ENCODE peak calls at places on chromosomes 1 and 21, in nine cellular contexts. Y is left lung, M is upper lobe of right lung, N is fibroblast of mammary gland, J is fibroblast of villous mesenchyme, B is cardiac fibroblast, G is omental fat pad, F is cardiac muscle cell, E is nephron progenitor cell. S is an unnamed sample.
A peak's percentile ranks its signal among the peaks of the same experiment; 100 is the strongest.

GRCh38 chr1:10968411-10968826 is 44.0 kb upstream of the TARDBP start:
- DNase-seq in B (no peak), M (no peak), Y (peak; percentile 13), E (no peak), N (no peak), J (peak; percentile 25), G (no peak), F (no peak), S (peak; percentile 50)

GRCh38 chr1:12404918-12405317 is 175.1 kb downstream of the VPS13D start:
- DNase-seq in N (no peak), G (no peak), Y (no peak), B (no peak), M (no peak), E (no peak), J (no peak), F (peak; percentile 22), S (no peak)

GRCh38 chr1:225446298-225446941 is 18.6 kb upstream of the LBR start:
- DNase-seq in E (no peak), J (no peak), N (no peak), G (no peak), Y (no peak), M (peak; percentile 37), B (no peak), F (no peak), S (no peak)

GRCh38 chr1:119959268-119959667 is 63.0 kb upstream of the ADAM30 start:
- DNase-seq in M (no peak), G (no peak), Y (no peak), E (no peak), N (no peak), J (no peak), B (no peak), F (no peak), S (no peak)

GRCh38 chr21:37908691-37909090 is 7.6 kb downstream of the KCNJ6 start:
- DNase-seq in Y (no peak), J (no peak), G (no peak), M (no peak), B (no peak), N (no peak), E (no peak), F (no peak), S (no peak)

GRCh38 chr1:233240839-233241682 is 54.5 kb downstream of the PCNX2 start:
- DNase-seq in B (peak; percentile 76), M (peak; percentile 77), J (peak; percentile 64), Y (peak; percentile 84), N (peak; percentile 50), G (no peak), F (peak; percentile 75), E (peak; percentile 67), S (no peak)

GRCh38 chr1:25715888-25716287 is 84.1 kb upstream of the SELENON start:
- DNase-seq in Y (no peak), N (no peak), B (peak; percentile 26), E (no peak), M (no peak), J (no peak), F (no peak), G (no peak), S (no peak)

GRCh38 chr1:59976194-59977074 is 49.9 kb upstream of the CYP2J2 start:
- DNase-seq in B (peak; percentile 66), M (peak; percentile 73), N (peak; percentile 70), G (peak; percentile 73), F (peak; percentile 68), E (peak; percentile 82), J (peak; percentile 57), Y (peak; percentile 63), S (peak; percentile 91)

DNA sequence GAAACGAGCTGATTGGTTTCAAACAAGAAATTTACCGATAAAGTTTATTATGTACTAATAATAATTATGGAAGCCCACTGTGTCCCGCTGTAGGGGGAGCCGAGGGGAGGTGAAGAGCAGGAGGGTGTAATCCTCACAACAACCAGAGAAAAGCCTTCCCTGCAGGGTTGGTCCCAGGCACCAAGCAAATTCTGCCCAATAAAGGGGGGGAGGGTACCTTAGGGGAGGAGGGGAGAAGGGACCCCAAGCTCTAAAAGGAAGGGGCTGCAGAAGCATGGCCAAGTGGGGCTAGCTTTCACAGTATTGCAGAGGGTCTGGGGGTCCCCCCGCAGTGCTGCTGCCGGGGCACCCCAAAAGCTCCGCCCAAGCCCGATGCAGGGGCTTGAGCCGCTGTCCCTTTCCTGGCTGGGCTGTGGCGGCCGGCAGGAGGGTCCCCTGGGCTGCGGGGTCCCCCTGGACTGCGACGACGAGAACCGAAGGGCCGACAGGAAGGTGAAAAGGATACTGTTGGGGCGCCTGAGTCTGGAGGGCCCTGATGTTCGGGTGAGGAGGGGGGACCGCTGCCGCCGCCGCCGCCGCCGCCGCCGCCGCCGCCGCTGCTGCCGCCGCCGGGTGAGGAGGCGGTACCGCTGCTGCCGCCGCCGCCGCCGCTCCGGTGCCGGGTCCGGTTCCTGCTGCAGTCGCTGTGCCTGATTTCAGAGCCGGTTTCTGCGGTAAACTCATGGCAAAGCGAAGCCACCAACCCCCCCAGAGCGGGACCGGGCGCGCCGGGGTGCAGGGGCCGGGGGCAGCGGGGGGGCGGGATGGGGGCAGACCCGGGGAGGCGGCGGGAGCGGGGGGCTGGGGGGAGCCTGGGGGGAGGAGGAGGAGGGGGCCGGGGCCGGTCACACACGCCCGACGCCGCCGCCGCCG is 771 bp downstream of the EIF4G3 start:
- DNase-seq in B (peak; percentile 34), J (peak; percentile 40), M (peak; percentile 75), N (no peak), Y (peak; percentile 88), E (peak; percentile 52), F (peak; percentile 60), G (no peak), S (peak; percentile 90)
- TF ChIP-seq CTCF in B (no peak), J (no peak), M (no peak), N (no peak), Y (no peak), E (no peak), F (no peak), G (no peak), S (no peak)

DNA sequence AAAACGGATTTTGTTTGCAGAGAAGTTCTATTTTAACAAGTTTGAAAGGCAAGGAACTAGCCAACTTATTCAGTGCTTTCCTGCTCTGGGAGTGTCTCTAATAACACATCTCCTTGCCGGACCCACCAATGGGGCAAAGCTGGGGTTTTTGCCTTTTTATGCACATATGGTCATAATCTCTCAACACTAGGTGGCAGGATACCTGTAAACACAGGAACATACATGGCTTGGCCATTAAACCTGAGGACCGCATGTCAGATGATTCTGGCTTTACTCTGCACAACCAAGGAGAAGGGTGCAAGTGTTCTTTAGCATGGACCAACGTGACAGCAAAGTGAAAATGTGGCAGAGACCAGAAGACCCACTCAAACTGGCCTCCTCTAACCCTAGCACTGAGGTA is 4.9 kb downstream of the TMEM9 start:
- DNase-seq in M (peak; percentile 7), F (peak; percentile 44), B (peak; percentile 52), N (peak; percentile 55), E (no peak), J (peak; percentile 49), G (no peak), Y (no peak), S (no peak)
- TF ChIP-seq CTCF in M (peak; percentile 30), F (peak; percentile 41), B (peak; percentile 27), N (peak; percentile 42), E (no peak), J (peak; percentile 53), G (no peak), Y (no peak), S (peak; percentile 48)

GRCh38 chr1:33428661-33429060 is 2.2 kb downstream of the PHC2 start:
- DNase-seq in E (no peak), M (no peak), Y (no peak), N (no peak), B (no peak), J (no peak), G (no peak), F (no peak), S (no peak)

GRCh38 chr1:33433509-33434362 is 2.8 kb upstream of the PHC2 start:
- DNase-seq in N (peak; percentile 100), M (no peak), E (no peak), Y (no peak), B (peak; percentile 97), G (peak; percentile 73), F (no peak), J (peak; percentile 100), S (peak; percentile 84)

GRCh38 chr1:33429846-33430750 is 797 bp downstream of the PHC2 start:
- DNase-seq in F (peak; percentile 54), E (no peak), M (no peak), G (no peak), B (peak; percentile 29), N (no peak), Y (peak; percentile 87), J (peak; percentile 29), S (peak; percentile 52)

GRCh38 chr1:33429332-33429731 is 1.6 kb downstream of the PHC2 start:
- DNase-seq in E (no peak), B (no peak), F (no peak), N (no peak), J (no peak), M (no peak), G (no peak), Y (no peak), S (no peak)

DNA sequence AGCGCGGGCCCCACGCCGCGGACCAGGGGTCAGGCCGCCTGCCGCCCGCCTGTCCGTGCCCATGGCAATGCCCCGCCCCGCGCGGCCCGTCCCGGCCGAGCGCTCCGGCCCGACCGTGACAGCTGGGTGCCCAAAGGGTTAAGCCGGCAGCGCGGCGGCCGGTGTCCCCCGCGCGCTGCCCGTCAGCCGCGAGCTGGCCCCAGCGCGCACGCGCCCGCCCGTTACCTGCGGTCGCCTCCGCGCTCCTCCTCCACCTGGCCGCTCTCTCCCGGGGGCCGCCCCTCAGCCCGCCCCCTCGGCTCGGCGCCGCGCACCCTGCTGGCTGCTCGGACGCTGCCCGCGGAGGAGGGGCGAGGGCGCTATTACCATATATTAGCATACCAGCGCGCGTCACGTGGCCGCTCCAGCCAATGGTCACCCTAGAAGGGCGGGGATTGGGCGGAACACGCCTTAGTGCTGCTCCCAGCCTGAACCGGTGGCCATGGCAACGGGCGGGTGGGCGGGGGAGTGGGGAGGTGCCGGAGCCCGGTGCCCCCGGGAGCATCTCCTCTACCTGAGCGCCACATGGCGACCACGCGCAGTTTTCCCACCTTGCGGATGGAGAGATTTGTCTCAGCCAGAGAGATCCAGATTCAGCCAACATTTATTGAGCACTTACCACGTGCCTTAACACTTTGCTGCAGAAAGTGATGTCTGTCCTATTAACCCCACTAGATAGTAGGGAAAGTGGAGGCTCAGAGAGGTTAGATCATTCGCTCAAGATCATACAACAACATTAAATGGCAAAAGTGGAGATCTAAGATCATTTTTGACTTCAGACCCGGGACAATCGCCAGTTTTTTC is at the start of gene PHC2:
- DNase-seq in F (peak; percentile 99), M (peak; percentile 99), N (peak; percentile 93), Y (peak; percentile 96), B (peak; percentile 96), G (peak; percentile 96), E (peak; percentile 97), J (peak; percentile 96), S (peak; percentile 98)
- TF ChIP-seq CTCF in F (peak; percentile 20), M (peak; percentile 34), N (no peak), Y (peak; percentile 26), B (peak; percentile 13), G (no peak), E (no peak), J (peak; percentile 11), S (no peak)

GRCh38 chr21:17929514-17929913 is 110.4 kb upstream of the C21orf91 start:
- DNase-seq in E (no peak), Y (no peak), M (no peak), B (no peak), G (no peak), J (no peak), N (no peak), F (no peak), S (no peak)

GRCh38 chr21:17925000-17925610 is 105.9 kb upstream of the C21orf91 start:
- DNase-seq in B (peak; percentile 66), M (no peak), J (peak; percentile 45), G (no peak), F (peak; percentile 84), Y (no peak), N (peak; percentile 68), E (peak; percentile 56), S (peak; percentile 71)

GRCh38 chr21:17930102-17930501 is 110.9 kb upstream of the C21orf91 start:
- DNase-seq in G (no peak), F (no peak), B (no peak), J (no peak), N (no peak), Y (no peak), E (no peak), M (no peak), S (no peak)

GRCh38 chr21:17925900-17926299 is 106.7 kb upstream of the C21orf91 start:
- DNase-seq in F (peak; percentile 21), B (peak; percentile 33), N (peak; percentile 47), Y (no peak), G (no peak), E (peak; percentile 12), J (peak; percentile 22), M (no peak), S (peak; percentile 25)

DNA sequence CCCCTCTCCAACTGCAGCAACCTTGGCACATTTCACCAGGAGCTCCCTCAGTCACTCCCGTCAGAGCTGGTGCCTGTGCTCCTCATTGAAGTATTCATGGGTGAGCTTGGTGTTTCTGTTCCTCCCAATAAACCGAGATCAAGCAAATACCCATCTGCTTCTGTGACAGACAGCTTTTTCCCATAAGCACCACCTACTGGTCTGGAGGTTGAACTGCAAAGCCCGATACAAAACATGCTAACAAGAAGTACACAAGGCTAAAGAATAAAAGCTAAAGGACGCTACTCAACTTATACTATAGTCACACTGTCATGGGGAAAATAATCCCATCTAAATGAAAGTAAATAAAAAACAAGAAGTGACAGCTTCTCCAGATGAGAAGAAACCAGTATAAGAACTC is 111.9 kb upstream of the C21orf91 start:
- DNase-seq in B (no peak), Y (no peak), G (no peak), M (no peak), E (no peak), F (no peak), J (no peak), N (no peak), S (no peak)
- TF ChIP-seq CTCF in B (peak; percentile 33), Y (no peak), G (no peak), M (peak; percentile 27), E (peak; percentile 16), F (peak; percentile 19), J (no peak), N (peak; percentile 35), S (no peak)